ENCODE peak calls at places on chromosomes 11 and 22, in nine cellular contexts. R, V, J, U, Y, B, M, I and Q are unnamed samples.

GRCh38 chr11:70471254-70471653 is 72.9 kb downstream of the CTTN start:
- DNase-seq in V (peak; percentile 16), Y (no peak), R (no peak), I (no peak), U (no peak), M (no peak), B (peak; percentile 37), J (peak; percentile 49), Q (no peak)

GRCh38 chr11:11538277-11538960 is 83.4 kb downstream of the GALNT18 start:
- DNase-seq in V (no peak), B (no peak), I (no peak), U (no peak), M (no peak), Y (no peak), R (no peak), J (no peak), Q (no peak)

GRCh38 chr11:14544611-14545010 is 24.4 kb upstream of the PSMA1 start:
- DNase-seq in I (no peak), Y (no peak), B (no peak), M (no peak), V (no peak), R (no peak), U (no peak), J (no peak), Q (no peak)

GRCh38 chr11:12274558-12275197 is 102.7 kb upstream of the PARVA start:
- DNase-seq in R (no peak), M (no peak), I (no peak), V (no peak), U (no peak), B (no peak), J (no peak), Y (no peak), Q (no peak)

GRCh38 chr11:17764446-17765218 is 30.1 kb downstream of the KCNC1 start:
- DNase-seq in Y (no peak), M (no peak), V (peak; percentile 20), U (no peak), R (no peak), J (no peak), I (no peak), B (no peak), Q (no peak)

GRCh38 chr11:63906585-63906984 is 10.4 kb downstream of the RCOR2 start:
- DNase-seq in I (peak; percentile 61), J (peak; percentile 56), Y (peak; percentile 50), R (no peak), B (peak; percentile 75), U (no peak), M (peak; percentile 26), V (no peak), Q (peak; percentile 68)

GRCh38 chr11:69748637-69749036 is 26.5 kb downstream of the FGF4 start:
- DNase-seq in B (no peak), Y (no peak), U (no peak), R (no peak), J (no peak), I (no peak), M (no peak), V (no peak), Q (no peak)

GRCh38 chr11:114610550-114610949 is 15.0 kb upstream of the NXPE4 start:
- DNase-seq in J (no peak), Y (no peak), I (no peak), V (no peak), U (no peak), R (no peak), M (no peak), B (no peak), Q (no peak)

GRCh38 chr11:1232328-1233321 is 9.8 kb downstream of the MUC5B start:
- DNase-seq in B (peak; percentile 18), Y (no peak), M (no peak), J (no peak), U (no peak), R (peak; percentile 33), I (no peak), V (peak; percentile 18), Q (peak; percentile 45)

GRCh38 chr22:39638958-39639357 is 68.4 kb downstream of the CACNA1I start:
- DNase-seq in R (no peak), I (no peak), V (no peak), U (no peak), J (no peak), Y (no peak), B (no peak), M (no peak), Q (no peak)

GRCh38 chr22:24695958-24696511 is 78.5 kb downstream of the PIWIL3 start:
- DNase-seq in J (peak; percentile 41), B (no peak), I (no peak), R (no peak), U (no peak), Y (no peak), V (no peak), M (no peak), Q (peak; percentile 55)

GRCh38 chr11:61839742-61840141 is 11.6 kb downstream of the FADS2 start:
- DNase-seq in J (no peak), V (no peak), R (no peak), B (no peak), Y (no peak), M (no peak), U (no peak), I (no peak), Q (no peak)

GRCh38 chr11:121503056-121503455 is 50.3 kb upstream of the SORL1-AS1 start:
- DNase-seq in J (no peak), Y (no peak), R (no peak), B (no peak), V (no peak), U (no peak), M (no peak), I (no peak), Q (no peak)

GRCh38 chr11:35223429-35223828 is 84.5 kb downstream of the CD44 start:
- DNase-seq in J (no peak), M (no peak), B (no peak), I (no peak), U (peak; percentile 69), Y (no peak), V (peak; percentile 78), R (no peak), Q (no peak)

GRCh38 chr11:17010851-17011420 is 3.3 kb downstream of the PLEKHA7 start:
- DNase-seq in R (no peak), B (no peak), U (no peak), M (no peak), I (no peak), Y (no peak), J (no peak), V (peak; percentile 22), Q (no peak)

GRCh38 chr11:121800704-121801516 is 315.1 kb downstream of the BLID start:
- DNase-seq in I (no peak), B (no peak), Y (no peak), R (no peak), M (no peak), U (no peak), V (no peak), J (no peak), Q (no peak)

GRCh38 chr11:93054881-93055280 is 85.4 kb downstream of the MTNR1B start:
- DNase-seq in U (peak; percentile 78), M (no peak), R (no peak), I (no peak), V (no peak), B (no peak), J (no peak), Y (no peak), Q (no peak)

GRCh38 chr22:23216331-23217170 is 36.2 kb downstream of the BCR start:
- DNase-seq in B (peak; percentile 70), J (peak; percentile 68), U (no peak), I (peak; percentile 32), Y (peak; percentile 53), R (no peak), V (no peak), M (no peak), Q (peak; percentile 20)

GRCh38 chr11:69479591-69480271 is 1.7 kb upstream of the LINC01488 start:
- DNase-seq in R (peak; percentile 19), I (no peak), U (no peak), B (no peak), J (no peak), V (no peak), Y (no peak), M (no peak), Q (peak; percentile 91)

GRCh38 chr11:10906521-10906920 is 48.7 kb upstream of the ZBED5 start:
- DNase-seq in M (no peak), I (no peak), U (no peak), Y (no peak), B (no peak), R (no peak), J (peak; percentile 58), V (no peak), Q (no peak)

GRCh38 chr11:67195971-67196418 is 70.3 kb upstream of the GRK2 start:
- DNase-seq in R (no peak), U (peak; percentile 51), V (no peak), M (no peak), J (no peak), Y (no peak), I (no peak), B (no peak), Q (peak; percentile 53)

GRCh38 chr11:118622376-118623290 is 15.2 kb downstream of the PHLDB1 start:
- DNase-seq in V (peak; percentile 90), U (no peak), J (peak; percentile 55), I (no peak), Y (no peak), M (no peak), R (no peak), B (no peak), Q (no peak)

GRCh38 chr22:48088926-48089536 is 1326.6 kb downstream of the TBC1D22A start:
- DNase-seq in I (no peak), U (no peak), M (no peak), Y (no peak), V (no peak), J (no peak), B (no peak), R (no peak), Q (no peak)

GRCh38 chr22:16774911-16775529 is 50.2 kb downstream of the XKR3 start:
- DNase-seq in M (no peak), I (no peak), Y (no peak), B (no peak), J (no peak), U (no peak), R (no peak), V (no peak), Q (no peak)

GRCh38 chr11:62071408-62071807 is 52.4 kb upstream of the INCENP start:
- DNase-seq in J (no peak), I (no peak), B (no peak), M (no peak), U (no peak), V (no peak), Y (no peak), R (no peak), Q (no peak)

GRCh38 chr11:11821899-11822298 is 19.9 kb upstream of the USP47 start:
- DNase-seq in B (no peak), J (no peak), Y (no peak), U (no peak), V (no peak), M (no peak), I (no peak), R (no peak), Q (no peak)

GRCh38 chr11:88312665-88313064 is 24.9 kb downstream of the CTSC start:
- DNase-seq in Y (no peak), V (no peak), J (no peak), M (no peak), U (no peak), R (no peak), B (no peak), I (no peak), Q (no peak)

GRCh38 chr11:67352546-67353316 is 615 bp downstream of the POLD4 start:
- DNase-seq in I (no peak), M (no peak), J (no peak), R (no peak), Y (no peak), B (no peak), U (no peak), V (no peak), Q (peak; percentile 86)

GRCh38 chr22:17777005-17777716 is 2.9 kb upstream of the BID start:
- DNase-seq in Y (peak; percentile 63), R (no peak), V (no peak), J (peak; percentile 55), B (peak; percentile 85), I (peak; percentile 49), M (no peak), U (no peak), Q (peak; percentile 78)

GRCh38 chr11:26599421-26599820 is 27.4 kb upstream of the MUC15 start:
- DNase-seq in V (no peak), U (no peak), M (no peak), J (no peak), B (no peak), R (no peak), I (no peak), Y (no peak), Q (no peak)

GRCh38 chr22:46458525-46458924 is 78.9 kb downstream of the CELSR1 start:
- DNase-seq in B (no peak), U (no peak), I (no peak), V (no peak), J (no peak), M (no peak), Y (no peak), R (no peak), Q (no peak)